ENCODE peak calls at places on chromosomes 16 and 17, in ten cellular contexts. H is stimulated activated CD8-positive, alpha-beta memory T cell treated with anti-CD3 and anti-CD28 coated beads, Interleukin-4, amount 100 ng/mL, for 48 hours; O is effector CD8-positive, alpha-beta T cell; A is tibial nerve; I is NCI-H1105; N is GM10248; B is H4; D is left ventricle myocardium inferior; M is hypothalamus; Y is NCI-H1694 treated with DMSO at 0.1 percent for 48 hours. U is an unnamed sample.

GRCh38 chr16:85151603-85152413 is 39.5 kb upstream of the CIBAR2 start:
- DNase-seq in H (no peak), O (no peak), A (peak; percentile 38), I (no peak), N (peak; percentile 82), B (peak; percentile 95), D (peak; percentile 83), M (peak; percentile 79), Y (peak; percentile 83), U (peak; percentile 72)

GRCh38 chr17:73474370-73474988 is 162.7 kb upstream of the CDC42EP4 start:
- DNase-seq in H (peak; percentile 37), O (no peak), A (peak; percentile 21), I (no peak), N (no peak), B (peak; percentile 78), D (peak; percentile 79), M (peak; percentile 36), Y (peak; percentile 32), U (peak; percentile 77)

GRCh38 chr16:2460391-2460713 is 443 bp downstream of the TEDC2 start:
- DNase-seq in H (no peak), O (no peak), A (no peak), I (no peak), N (no peak), B (no peak), D (no peak), M (no peak), Y (no peak), U (no peak)

GRCh38 chr17:76641501-76641900 is 2.1 kb downstream of the ST6GALNAC1 start:
- DNase-seq in H (no peak), O (no peak), A (no peak), I (no peak), N (no peak), B (no peak), D (no peak), M (no peak), Y (no peak), U (no peak)

GRCh38 chr17:73291260-73291801 is 20.5 kb downstream of the CDC42EP4 start:
- DNase-seq in H (no peak), O (no peak), A (peak; percentile 58), I (no peak), N (peak; percentile 71), B (peak; percentile 95), D (peak; percentile 66), M (peak; percentile 28), Y (no peak), U (peak; percentile 96)

GRCh38 chr17:65208753-65209152 is 71.6 kb downstream of the RGS9 start:
- DNase-seq in H (no peak), O (no peak), A (no peak), I (no peak), N (no peak), B (no peak), D (no peak), M (no peak), Y (no peak), U (no peak)

GRCh38 chr16:74776926-74777325 is 2.3 kb upstream of the FA2H start:
- DNase-seq in H (no peak), O (no peak), A (no peak), I (no peak), N (no peak), B (no peak), D (no peak), M (no peak), Y (no peak), U (no peak)

GRCh38 chr17:80175411-80175810 is 5.6 kb downstream of the CARD14 start:
- DNase-seq in H (no peak), O (no peak), A (no peak), I (no peak), N (no peak), B (peak; percentile 80), D (no peak), M (no peak), Y (peak; percentile 63), U (peak; percentile 30)

GRCh38 chr17:79201119-79201518 is 126.5 kb downstream of the ENGASE start:
- DNase-seq in H (no peak), O (no peak), A (no peak), I (no peak), N (no peak), B (no peak), D (no peak), M (no peak), Y (no peak), U (no peak)

GRCh38 chr17:49696233-49696761 is 11.5 kb downstream of the SLC35B1 start:
- DNase-seq in H (peak; percentile 82), O (peak; percentile 31), A (no peak), I (no peak), N (peak; percentile 79), B (no peak), D (no peak), M (no peak), Y (no peak), U (no peak)

GRCh38 chr17:76594676-76595075 is 9.0 kb upstream of the ST6GALNAC2 start:
- DNase-seq in H (no peak), O (no peak), A (no peak), I (no peak), N (no peak), B (no peak), D (no peak), M (no peak), Y (no peak), U (no peak)

GRCh38 chr16:57282510-57283213 is 1.8 kb downstream of the PLLP start:
- DNase-seq in H (no peak), O (no peak), A (no peak), I (no peak), N (no peak), B (no peak), D (no peak), M (no peak), Y (no peak), U (no peak)

GRCh38 chr17:4584125-4584834 is at the start of gene SMTNL2:
- DNase-seq in H (peak; percentile 40), O (no peak), A (no peak), I (no peak), N (no peak), B (no peak), D (peak; percentile 80), M (no peak), Y (no peak), U (no peak)

GRCh38 chr16:58027341-58028167 is 2.0 kb downstream of the MMP15 start:
- DNase-seq in H (no peak), O (no peak), A (no peak), I (peak; percentile 17), N (no peak), B (no peak), D (peak; percentile 70), M (no peak), Y (no peak), U (no peak)

GRCh38 chr16:19291459-19291858 is 5.9 kb downstream of the CLEC19A start:
- DNase-seq in H (no peak), O (no peak), A (no peak), I (no peak), N (no peak), B (no peak), D (no peak), M (no peak), Y (no peak), U (peak; percentile 21)

GRCh38 chr17:50949128-50950001 is 83.2 kb upstream of the TOB1 start:
- DNase-seq in H (no peak), O (no peak), A (peak; percentile 12), I (no peak), N (no peak), B (no peak), D (no peak), M (no peak), Y (peak; percentile 56), U (no peak)

GRCh38 chr17:80774643-80775281 is 216.9 kb upstream of the CHMP6 start:
- DNase-seq in H (no peak), O (no peak), A (no peak), I (no peak), N (peak; percentile 57), B (no peak), D (no peak), M (no peak), Y (no peak), U (no peak)

GRCh38 chr17:34275881-34276280 is 5.9 kb downstream of the CCL7 start:
- DNase-seq in H (no peak), O (no peak), A (no peak), I (no peak), N (no peak), B (peak; percentile 92), D (no peak), M (no peak), Y (peak; percentile 1), U (peak; percentile 99)

GRCh38 chr16:56812884-56813283 is 52.1 kb upstream of the SLC12A3 start:
- DNase-seq in H (no peak), O (no peak), A (no peak), I (no peak), N (no peak), B (no peak), D (no peak), M (no peak), Y (no peak), U (peak; percentile 39)

GRCh38 chr16:87317766-87318121 is 552 bp upstream of the C16orf95 start:
- DNase-seq in H (peak; percentile 63), O (no peak), A (no peak), I (no peak), N (no peak), B (no peak), D (peak; percentile 34), M (peak; percentile 48), Y (no peak), U (peak; percentile 69)

GRCh38 chr17:15289285-15290185 is 24.4 kb upstream of the PMP22 start:
- DNase-seq in H (no peak), O (no peak), A (no peak), I (peak; percentile 19), N (no peak), B (peak; percentile 97), D (no peak), M (no peak), Y (no peak), U (peak; percentile 79)

GRCh38 chr17:56141046-56141839 is 12.0 kb upstream of the ANKFN1 start:
- DNase-seq in H (no peak), O (no peak), A (no peak), I (no peak), N (no peak), B (no peak), D (no peak), M (no peak), Y (no peak), U (peak; percentile 87)

GRCh38 chr16:56610609-56611111 is 2.3 kb downstream of the MT2A start:
- DNase-seq in H (no peak), O (no peak), A (no peak), I (no peak), N (no peak), B (no peak), D (no peak), M (no peak), Y (no peak), U (peak; percentile 73)

GRCh38 chr16:10441726-10442125 is 55.9 kb downstream of the ATF7IP2 start:
- DNase-seq in H (no peak), O (no peak), A (no peak), I (no peak), N (no peak), B (no peak), D (no peak), M (no peak), Y (no peak), U (no peak)

GRCh38 chr16:3182608-3183444 is 5.2 kb upstream of the OR1F1 start:
- DNase-seq in H (peak; percentile 91), O (no peak), A (no peak), I (no peak), N (peak; percentile 40), B (peak; percentile 64), D (no peak), M (no peak), Y (no peak), U (peak; percentile 75)